ENCODE peak calls at places on chromosomes 11 and 22, in six cellular contexts. I, C, X, Y, Q and M are unnamed samples.
A peak's percentile ranks its signal among the peaks of the same experiment; 100 is the strongest.

GRCh38 chr22:21446827-21447690 is 20.1 kb upstream of the TMEM191C start:
- DNase-seq in I (no peak), C (no peak), X (no peak), Y (no peak), Q (no peak), M (no peak)

GRCh38 chr11:35712533-35712932 is 50.0 kb downstream of the TRIM44 start:
- DNase-seq in I (no peak), C (no peak), X (no peak), Y (no peak), Q (no peak), M (no peak)

GRCh38 chr11:61107888-61108287 is 5.6 kb downstream of the CD5 start:
- DNase-seq in I (no peak), C (no peak), X (no peak), Y (no peak), Q (no peak), M (no peak)

GRCh38 chr22:49328076-49328475 is 499.6 kb downstream of the BRD1 start:
- DNase-seq in I (no peak), C (no peak), X (no peak), Y (no peak), Q (no peak), M (no peak)

GRCh38 chr22:25729595-25729994 is 12.4 kb upstream of the MYO18B start:
- DNase-seq in I (no peak), C (no peak), X (no peak), Y (no peak), Q (no peak), M (no peak)

GRCh38 chr11:2575611-2576051 is 124.2 kb downstream of the KCNQ1OT1 start:
- DNase-seq in I (peak; percentile 50), C (no peak), X (no peak), Y (no peak), Q (no peak), M (no peak)

GRCh38 chr11:65429069-65429681 is 6.6 kb downstream of the NEAT1 start:
- DNase-seq in I (peak; percentile 58), C (no peak), X (peak; percentile 75), Y (peak; percentile 60), Q (no peak), M (no peak)

GRCh38 chr11:94030059-94030458 is 8.9 kb downstream of the HEPHL1 start:
- DNase-seq in I (no peak), C (no peak), X (no peak), Y (no peak), Q (no peak), M (no peak)

GRCh38 chr11:60929774-60930173 is 5.5 kb downstream of the TMEM132A start:
- DNase-seq in I (no peak), C (no peak), X (no peak), Y (no peak), Q (no peak), M (no peak)

GRCh38 chr11:114081641-114082414 is 22.3 kb downstream of the ZBTB16 start:
- DNase-seq in I (no peak), C (no peak), X (peak; percentile 85), Y (no peak), Q (peak; percentile 86), M (peak; percentile 64)

GRCh38 chr22:41585898-41586297 is 3.7 kb downstream of the PMM1 start:
- DNase-seq in I (no peak), C (no peak), X (no peak), Y (no peak), Q (no peak), M (no peak)

GRCh38 chr11:47987310-47987709 is 7.0 kb downstream of the PTPRJ start:
- DNase-seq in I (peak; percentile 41), C (no peak), X (no peak), Y (no peak), Q (no peak), M (no peak)

GRCh38 chr11:116925050-116925449 is 87.6 kb upstream of the APOA1 start:
- DNase-seq in I (no peak), C (peak; percentile 37), X (no peak), Y (no peak), Q (no peak), M (no peak)

GRCh38 chr11:93267383-93267782 is 63.2 kb upstream of the DEUP1 start:
- DNase-seq in I (no peak), C (no peak), X (no peak), Y (no peak), Q (no peak), M (no peak)

GRCh38 chr22:46072030-46072881 is 78.1 kb upstream of the PPARA start:
- DNase-seq in I (peak; percentile 73), C (peak; percentile 26), X (peak; percentile 57), Y (no peak), Q (no peak), M (no peak)

GRCh38 chr11:76236092-76237026 is 30.1 kb upstream of the WNT11 start:
- DNase-seq in I (no peak), C (no peak), X (no peak), Y (peak; percentile 33), Q (peak; percentile 20), M (no peak)

GRCh38 chr11:9473408-9473807 is 12.6 kb downstream of the ZNF143 start:
- DNase-seq in I (no peak), C (no peak), X (no peak), Y (peak; percentile 2), Q (no peak), M (no peak)

GRCh38 chr11:91446267-91446666 is 778.4 kb upstream of the FAT3 start:
- DNase-seq in I (no peak), C (no peak), X (no peak), Y (no peak), Q (no peak), M (peak; percentile 22)

GRCh38 chr11:64747961-64748715 is 4.2 kb upstream of the RASGRP2 start:
- DNase-seq in I (no peak), C (no peak), X (no peak), Y (no peak), Q (no peak), M (no peak)

GRCh38 chr11:1453611-1454386 is 32.8 kb downstream of the MOB2 start:
- DNase-seq in I (peak; percentile 69), C (peak; percentile 58), X (no peak), Y (no peak), Q (no peak), M (no peak)

GRCh38 chr22:30573594-30574094 is 821 bp downstream of the GAL3ST1 start:
- DNase-seq in I (peak; percentile 63), C (no peak), X (no peak), Y (no peak), Q (no peak), M (no peak)
- H3K4me3 ChIP-seq in I (no peak overlapping the region), C (no peak overlapping the region), X (no peak overlapping the region), Y (no peak overlapping the region), Q (no peak overlapping the region), M (no peak overlapping the region)

GRCh38 chr11:18235394-18235926 is 1.1 kb downstream of the SAA4 start:
- DNase-seq in I (no peak), C (no peak), X (no peak), Y (no peak), Q (no peak), M (no peak)
- H3K4me3 ChIP-seq in I (no peak overlapping the region), C (no peak overlapping the region), X (no peak overlapping the region), Y (no peak overlapping the region), Q (no peak overlapping the region), M (no peak overlapping the region)

GRCh38 chr11:83725718-83726117 is 439.6 kb upstream of the CCDC90B start:
- DNase-seq in I (no peak), C (no peak), X (no peak), Y (no peak), Q (no peak), M (no peak)

GRCh38 chr11:83725161-83725560 is 439.0 kb upstream of the CCDC90B start:
- DNase-seq in I (no peak), C (no peak), X (no peak), Y (no peak), Q (no peak), M (no peak)

GRCh38 chr11:83722392-83722791 is 436.2 kb upstream of the CCDC90B start:
- DNase-seq in I (no peak), C (no peak), X (no peak), Y (no peak), Q (no peak), M (no peak)

GRCh38 chr11:83726316-83726715 is 440.1 kb upstream of the CCDC90B start:
- DNase-seq in I (no peak), C (no peak), X (no peak), Y (no peak), Q (no peak), M (no peak)

GRCh38 chr11:83724704-83725114 is 438.5 kb upstream of the CCDC90B start:
- DNase-seq in I (no peak), C (no peak), X (no peak), Y (no peak), Q (no peak), M (no peak)
- H3K4me3 ChIP-seq in I (no peak overlapping the region), C (no peak overlapping the region), X (no peak overlapping the region), Y (no peak overlapping the region), Q (no peak overlapping the region), M (no peak overlapping the region)

GRCh38 chr22:38864361-38865191 is 7.4 kb downstream of the CBX6 start:
- DNase-seq in I (no peak), C (no peak), X (no peak), Y (no peak), Q (no peak), M (no peak)
- H3K4me3 ChIP-seq in I (no peak overlapping the region), C (no peak overlapping the region), X (no peak overlapping the region), Y (no peak overlapping the region), Q (no peak overlapping the region), M (no peak overlapping the region)

DNA sequence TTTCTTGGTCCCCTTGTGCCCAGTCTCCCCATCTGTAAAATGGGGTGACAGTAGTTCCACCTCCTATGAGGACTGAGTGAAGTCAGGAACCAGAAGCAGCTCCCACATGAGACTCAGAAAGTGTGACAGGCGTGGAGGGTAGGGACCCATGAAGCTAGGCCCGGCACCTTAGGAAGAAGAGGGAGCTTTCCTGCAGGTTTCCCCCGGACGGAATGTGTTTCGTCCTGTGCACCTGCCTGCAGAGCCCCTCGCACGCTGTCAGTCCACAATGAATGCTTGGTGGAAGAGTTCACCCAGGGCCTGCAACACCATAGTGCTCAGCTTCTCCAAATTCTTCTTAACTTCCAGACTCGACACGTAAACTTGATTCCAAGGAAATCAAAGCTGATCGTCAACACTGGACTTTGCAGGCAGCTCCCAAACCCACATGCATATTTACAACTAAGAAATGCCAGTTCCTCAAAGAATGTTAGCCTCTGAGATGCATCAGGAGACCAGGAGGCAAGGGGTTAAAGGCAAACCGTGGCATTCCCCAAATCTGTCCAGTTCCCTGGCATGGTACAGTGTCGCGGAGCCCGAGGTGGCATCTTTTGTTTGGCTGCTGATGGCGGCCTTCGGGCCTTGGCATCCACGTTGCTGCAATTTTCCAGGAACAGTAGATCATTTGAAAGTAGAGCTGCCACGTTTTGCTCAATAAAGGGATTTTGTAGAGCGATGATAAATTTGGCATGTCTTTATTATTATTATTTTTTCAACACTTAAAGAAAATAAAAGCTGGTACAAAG is 15.4 kb downstream of the LRP5 start:
- DNase-seq in I (no peak), C (no peak), X (no peak), Y (no peak), Q (no peak), M (no peak)
- H3K4me3 ChIP-seq in I (no peak overlapping the region), C (no peak overlapping the region), X (no peak overlapping the region), Y (no peak overlapping the region), Q (no peak overlapping the region), M (no peak overlapping the region)

GRCh38 chr11:62444271-62444833 is 25.5 kb downstream of the SCGB1A1 start:
- DNase-seq in I (peak; percentile 66), C (no peak), X (peak; percentile 86), Y (peak; percentile 57), Q (no peak), M (no peak)
- H3K4me3 ChIP-seq in I (peak overlapping the region; percentile 24), C (no peak overlapping the region), X (peak overlapping the region; percentile 32), Y (peak overlapping the region; percentile 47), Q (peak overlapping the region; percentile 10), M (peak overlapping the region; percentile 34)

GRCh38 chr11:133953571-133953970 is 3.2 kb downstream of the IGSF9B start:
- DNase-seq in I (no peak), C (no peak), X (no peak), Y (no peak), Q (no peak), M (no peak)
- H3K4me3 ChIP-seq in I (no peak overlapping the region), C (no peak overlapping the region), X (no peak overlapping the region), Y (no peak overlapping the region), Q (no peak overlapping the region), M (no peak overlapping the region)